ENCODE peak calls at places on chromosome 15, in seven cellular contexts. L is activated T-cell treated with anti-CD3 and anti-CD28 coated beads for 24 hours, A is NCI-H2171 treated with DMSO at 0.1 percent for 48 hours, Z is mammary epithelial cell, Q is retina, H is HuH-7, C is lung. N is an unnamed sample.

GRCh38 chr15:60611592-60612346 is 132.8 kb upstream of the ICE2 start:
- DNase-seq in L (no peak), A (peak), Z (no peak), Q (no peak), H (no peak), C (no peak), N (no peak)

GRCh38 chr15:89114974-89115373 is 26.7 kb downstream of the ABHD2 start:
- DNase-seq in L (no peak), A (peak), Z (no peak), Q (no peak), H (no peak), C (no peak), N (peak)

GRCh38 chr15:81189583-81190283 is 6.9 kb upstream of the IL16 start:
- DNase-seq in L (no peak), A (no peak), Z (peak), Q (no peak), H (no peak), C (peak), N (peak)

GRCh38 chr15:40002295-40002694 is 36.7 kb downstream of the SRP14 start:
- DNase-seq in L (no peak), A (no peak), Z (peak), Q (no peak), H (peak), C (no peak), N (no peak)

GRCh38 chr15:42576040-42576594 is 711 bp downstream of the STARD9 start:
- DNase-seq in L (no peak), A (no peak), Z (no peak), Q (no peak), H (no peak), C (no peak), N (no peak)

GRCh38 chr15:82763361-82764142 is 42.3 kb downstream of the FSD2 start:
- DNase-seq in L (no peak), A (no peak), Z (no peak), Q (no peak), H (peak), C (no peak), N (no peak)

GRCh38 chr15:39939487-39940452 is 5.9 kb downstream of the EIF2AK4 start:
- DNase-seq in L (no peak), A (no peak), Z (no peak), Q (no peak), H (no peak), C (no peak), N (no peak)

GRCh38 chr15:58521293-58521991 is 89.7 kb downstream of the LIPC start:
- DNase-seq in L (no peak), A (no peak), Z (peak), Q (peak), H (no peak), C (peak), N (peak)

GRCh38 chr15:48683991-48684765 is 38.7 kb upstream of the FBN1 start:
- DNase-seq in L (no peak), A (no peak), Z (peak), Q (no peak), H (no peak), C (no peak), N (no peak)